ENCODE peak calls at places on chromosome 12, in four cellular contexts. A is right cardiac atrium; X is stimulated activated CD8-positive, alpha-beta memory T cell treated with anti-CD3 and anti-CD28 coated beads, Interleukin-4, amount 100 ng/mL, for 24 hours; Y is COR-L47. B is an unnamed sample.

GRCh38 chr12:56999456-56999855 is 6.9 kb downstream of the ZBTB39 start:
- DNase-seq in A (no peak), X (no peak), Y (no peak), B (no peak)

GRCh38 chr12:47850153-47851084 is 30.7 kb upstream of the HDAC7 start:
- DNase-seq in A (no peak), X (no peak), Y (no peak), B (peak)

GRCh38 chr12:88416786-88417185 is 163.5 kb downstream of the KITLG start:
- DNase-seq in A (no peak), X (no peak), Y (no peak), B (no peak)

GRCh38 chr12:93896427-93896826 is 219.3 kb downstream of the CRADD start:
- DNase-seq in A (no peak), X (no peak), Y (no peak), B (no peak)

GRCh38 chr12:57099062-57099714 is 10.3 kb downstream of the NAB2 start:
- DNase-seq in A (no peak), X (no peak), Y (no peak), B (no peak)

GRCh38 chr12:93039062-93039461 is 110.0 kb upstream of the EEA1 start:
- DNase-seq in A (no peak), X (no peak), Y (no peak), B (no peak)

GRCh38 chr12:62684586-62685295 is 218.1 kb downstream of the MON2 start:
- DNase-seq in A (peak), X (no peak), Y (no peak), B (peak)

GRCh38 chr12:87678453-87678852 is 350.7 kb downstream of the C12orf50 start:
- DNase-seq in A (no peak), X (no peak), Y (no peak), B (no peak)

GRCh38 chr12:91877022-91877421 is 268.6 kb downstream of the BTG1 start:
- DNase-seq in A (peak), X (peak), Y (no peak), B (peak)

GRCh38 chr12:111971800-111972199 is 41.2 kb downstream of the TMEM116 start:
- DNase-seq in A (no peak), X (no peak), Y (no peak), B (no peak)

GRCh38 chr12:114668151-114668891 is 15.7 kb downstream of the TBX3 start:
- DNase-seq in A (peak), X (no peak), Y (no peak), B (peak)

GRCh38 chr12:40287369-40287975 is 62.7 kb downstream of the LRRK2 start:
- DNase-seq in A (no peak), X (no peak), Y (no peak), B (no peak)

GRCh38 chr12:65611396-65611795 is 212.9 kb upstream of the HMGA2 start:
- DNase-seq in A (no peak), X (no peak), Y (no peak), B (no peak)

GRCh38 chr12:32476446-32476845 is 77.1 kb downstream of the FGD4 start:
- DNase-seq in A (no peak), X (no peak), Y (no peak), B (no peak)

GRCh38 chr12:71896171-71896570 is 42.5 kb upstream of the TPH2 start:
- DNase-seq in A (no peak), X (no peak), Y (no peak), B (no peak)

GRCh38 chr12:47832263-47832933 is 12.7 kb upstream of the HDAC7 start:
- DNase-seq in A (peak), X (peak), Y (no peak), B (no peak)

GRCh38 chr12:7099290-7099996 is 7.2 kb upstream of the C1R start:
- DNase-seq in A (no peak), X (no peak), Y (peak), B (peak)

GRCh38 chr12:96172981-96173380 is 21.2 kb upstream of the ELK3 start:
- DNase-seq in A (no peak), X (no peak), Y (no peak), B (no peak)

GRCh38 chr12:66044731-66045130 is 85.8 kb downstream of the LLPH start:
- DNase-seq in A (no peak), X (no peak), Y (no peak), B (no peak)

GRCh38 chr12:18578191-18578590 is 159.6 kb downstream of the PLCZ1 start:
- DNase-seq in A (no peak), X (no peak), Y (no peak), B (no peak)

GRCh38 chr12:52649066-52649465 is 2.9 kb downstream of the KRT2 start:
- DNase-seq in A (no peak), X (no peak), Y (no peak), B (no peak)

GRCh38 chr12:4439736-4440135 is 5.9 kb downstream of the FGF6 start:
- DNase-seq in A (no peak), X (no peak), Y (no peak), B (no peak)

GRCh38 chr12:70106347-70106746 is 136.9 kb upstream of the CNOT2 start:
- DNase-seq in A (no peak), X (no peak), Y (no peak), B (no peak)

GRCh38 chr12:23025372-23026021 is 400.5 kb downstream of the ETNK1 start:
- DNase-seq in A (no peak), X (no peak), Y (no peak), B (no peak)

GRCh38 chr12:104348283-104348993 is 44.9 kb downstream of the EID3 start:
- DNase-seq in A (no peak), X (no peak), Y (no peak), B (no peak)

GRCh38 chr12:13095266-13095995 is 8.0 kb downstream of the GSG1 start:
- DNase-seq in A (no peak), X (no peak), Y (no peak), B (no peak)

GRCh38 chr12:30692470-30692869 is 3.2 kb downstream of the IPO8 start:
- DNase-seq in A (no peak), X (no peak), Y (no peak), B (no peak)

GRCh38 chr12:10716704-10717315 is 6.3 kb downstream of the YBX3 start:
- DNase-seq in A (peak), X (no peak), Y (no peak), B (peak)

GRCh38 chr12:32836710-32837109 is 59.9 kb downstream of the PKP2 start:
- DNase-seq in A (no peak), X (no peak), Y (no peak), B (no peak)

GRCh38 chr12:90652280-90652679 is 302.7 kb downstream of the CCER1 start:
- DNase-seq in A (no peak), X (no peak), Y (no peak), B (no peak)

GRCh38 chr12:66236969-66237368 is 48.0 kb downstream of the IRAK3 start:
- DNase-seq in A (no peak), X (no peak), Y (no peak), B (no peak)